ENCODE peak calls at places on chromosome 9, in five cellular contexts. One of them, this sample, is unnamed.
A peak's percentile ranks its signal among the peaks of the same experiment; 100 is the strongest.

GRCh38 chr9:138025417-138025816 is 147.8 kb downstream of the CACNA1B start:
- DNase-seq in fibroblast of the aortic adventitia: no peak
- DNase-seq in breast epithelium: peak; percentile 24
- DNase-seq in testis: peak; percentile 10
- DNase-seq in B cell: no peak
- DNase-seq in this sample: no peak

GRCh38 chr9:114216081-114216480 is 60.7 kb downstream of the COL27A1 start:
- DNase-seq in testis: peak; percentile 87
- DNase-seq in breast epithelium: peak; percentile 77
- DNase-seq in fibroblast of the aortic adventitia: peak; percentile 66
- DNase-seq in B cell: no peak
- DNase-seq in this sample: no peak

GRCh38 chr9:91546574-91546973 is 122.9 kb upstream of the NFIL3 start:
- DNase-seq in fibroblast of the aortic adventitia: peak; percentile 53
- DNase-seq in breast epithelium: no peak
- DNase-seq in testis: no peak
- DNase-seq in B cell: no peak
- DNase-seq in this sample: no peak

GRCh38 chr9:129656795-129657390 is 8.6 kb upstream of the PRRX2 start:
- DNase-seq in fibroblast of the aortic adventitia: no peak
- DNase-seq in breast epithelium: no peak
- DNase-seq in B cell: no peak
- DNase-seq in testis: no peak
- DNase-seq in this sample: no peak

GRCh38 chr9:136545065-136545965 is 533 bp downstream of the NOTCH1 start:
- DNase-seq in B cell: peak; percentile 72
- DNase-seq in breast epithelium: no peak
- DNase-seq in fibroblast of the aortic adventitia: no peak
- DNase-seq in testis: no peak
- DNase-seq in this sample: no peak

GRCh38 chr9:124551472-124552339 is 44.5 kb upstream of the NR5A1 start:
- DNase-seq in breast epithelium: no peak
- DNase-seq in fibroblast of the aortic adventitia: peak; percentile 56
- DNase-seq in testis: peak; percentile 67
- DNase-seq in B cell: no peak
- DNase-seq in this sample: no peak

GRCh38 chr9:93567271-93567959 is 9.0 kb upstream of the PHF2 start:
- DNase-seq in breast epithelium: no peak
- DNase-seq in fibroblast of the aortic adventitia: peak; percentile 17
- DNase-seq in B cell: no peak
- DNase-seq in testis: peak; percentile 32
- DNase-seq in this sample: no peak

GRCh38 chr9:757246-757881 is 84.1 kb upstream of the DMRT1 start:
- DNase-seq in breast epithelium: no peak
- DNase-seq in fibroblast of the aortic adventitia: peak; percentile 69
- DNase-seq in B cell: peak; percentile 7
- DNase-seq in testis: peak; percentile 57
- DNase-seq in this sample: no peak

GRCh38 chr9:79912641-79913040 is 340.9 kb downstream of the TLE4 start:
- DNase-seq in fibroblast of the aortic adventitia: peak; percentile 38
- DNase-seq in B cell: no peak
- DNase-seq in testis: no peak
- DNase-seq in breast epithelium: no peak
- DNase-seq in this sample: no peak

GRCh38 chr9:70537084-70537483 is 122.6 kb upstream of the KLF9 start:
- DNase-seq in breast epithelium: no peak
- DNase-seq in testis: no peak
- DNase-seq in B cell: no peak
- DNase-seq in fibroblast of the aortic adventitia: no peak
- DNase-seq in this sample: no peak

GRCh38 chr9:131578778-131579504 is 33.6 kb downstream of the PRRT1B start:
- DNase-seq in testis: peak; percentile 34
- DNase-seq in B cell: peak; percentile 82
- DNase-seq in breast epithelium: no peak
- DNase-seq in fibroblast of the aortic adventitia: no peak
- DNase-seq in this sample: no peak

GRCh38 chr9:124345063-124345462 is 70.2 kb downstream of the PSMB7 start:
- DNase-seq in breast epithelium: no peak
- DNase-seq in B cell: no peak
- DNase-seq in fibroblast of the aortic adventitia: no peak
- DNase-seq in testis: no peak
- DNase-seq in this sample: no peak

GRCh38 chr9:125591888-125592287 is 115.1 kb downstream of the MAPKAP1 start:
- DNase-seq in testis: no peak
- DNase-seq in breast epithelium: no peak
- DNase-seq in fibroblast of the aortic adventitia: no peak
- DNase-seq in B cell: no peak
- DNase-seq in this sample: no peak

GRCh38 chr9:132858756-132859155 is 19.3 kb downstream of the AK8 start:
- DNase-seq in B cell: no peak
- DNase-seq in breast epithelium: no peak
- DNase-seq in testis: no peak
- DNase-seq in fibroblast of the aortic adventitia: no peak
- DNase-seq in this sample: no peak

GRCh38 chr9:84412654-84413053 is 72.1 kb upstream of the SLC28A3 start:
- DNase-seq in testis: no peak
- DNase-seq in breast epithelium: no peak
- DNase-seq in fibroblast of the aortic adventitia: no peak
- DNase-seq in B cell: no peak
- DNase-seq in this sample: no peak

GRCh38 chr9:105439428-105439827 is 8.4 kb upstream of the FSD1L start:
- DNase-seq in B cell: no peak
- DNase-seq in fibroblast of the aortic adventitia: peak; percentile 45
- DNase-seq in breast epithelium: no peak
- DNase-seq in testis: no peak
- DNase-seq in this sample: no peak

GRCh38 chr9:121878208-121878835 is 214.8 kb downstream of the TTLL11 start:
- DNase-seq in breast epithelium: no peak
- DNase-seq in testis: no peak
- DNase-seq in fibroblast of the aortic adventitia: no peak
- DNase-seq in B cell: no peak
- DNase-seq in this sample: no peak

GRCh38 chr9:115672477-115673316 is 480.9 kb upstream of the PAPPA start:
- DNase-seq in testis: no peak
- DNase-seq in breast epithelium: no peak
- DNase-seq in fibroblast of the aortic adventitia: peak; percentile 99
- DNase-seq in B cell: no peak
- DNase-seq in this sample: no peak

GRCh38 chr9:38008168-38009034 is 60.6 kb downstream of the SHB start:
- DNase-seq in B cell: peak; percentile 4
- DNase-seq in testis: no peak
- DNase-seq in fibroblast of the aortic adventitia: peak; percentile 79
- DNase-seq in breast epithelium: no peak
- DNase-seq in this sample: peak; percentile 41

GRCh38 chr9:96304230-96304629 is 2.3 kb upstream of the HSD17B3 start:
- DNase-seq in breast epithelium: no peak
- DNase-seq in testis: no peak
- DNase-seq in fibroblast of the aortic adventitia: no peak
- DNase-seq in B cell: no peak
- DNase-seq in this sample: no peak

GRCh38 chr9:116274293-116274692 is 120.7 kb downstream of the PAPPA start:
- DNase-seq in fibroblast of the aortic adventitia: peak; percentile 75
- DNase-seq in B cell: no peak
- DNase-seq in breast epithelium: no peak
- DNase-seq in testis: no peak
- DNase-seq in this sample: no peak

GRCh38 chr9:87725900-87726709 is at the start of gene CTSL:
- DNase-seq in fibroblast of the aortic adventitia: peak; percentile 90
- DNase-seq in B cell: no peak
- DNase-seq in breast epithelium: peak; percentile 83
- DNase-seq in testis: peak; percentile 97
- DNase-seq in this sample: peak; percentile 71

GRCh38 chr9:127785023-127785932 is 556 bp upstream of the CDK9 start:
- DNase-seq in fibroblast of the aortic adventitia: peak; percentile 76
- DNase-seq in testis: peak; percentile 87
- DNase-seq in B cell: peak; percentile 96
- DNase-seq in breast epithelium: peak; percentile 88
- DNase-seq in this sample: peak; percentile 60

GRCh38 chr9:28547469-28547981 is 974.2 kb upstream of the C9orf72 start:
- DNase-seq in breast epithelium: no peak
- DNase-seq in B cell: no peak
- DNase-seq in fibroblast of the aortic adventitia: no peak
- DNase-seq in testis: no peak
- DNase-seq in this sample: no peak

GRCh38 chr9:135344915-135345500 is 134.6 kb upstream of the PPP1R26 start:
- DNase-seq in fibroblast of the aortic adventitia: no peak
- DNase-seq in B cell: no peak
- DNase-seq in testis: no peak
- DNase-seq in breast epithelium: no peak
- DNase-seq in this sample: no peak

GRCh38 chr9:135344523-135344901 is 135.1 kb upstream of the PPP1R26 start:
- DNase-seq in B cell: no peak
- DNase-seq in fibroblast of the aortic adventitia: no peak
- DNase-seq in testis: no peak
- DNase-seq in breast epithelium: no peak
- DNase-seq in this sample: no peak

GRCh38 chr9:135342206-135343130 is 137.1 kb upstream of the PPP1R26 start:
- DNase-seq in testis: no peak
- DNase-seq in breast epithelium: no peak
- DNase-seq in fibroblast of the aortic adventitia: no peak
- DNase-seq in B cell: no peak
- DNase-seq in this sample: no peak

GRCh38 chr9:135343136-135343535 is 136.4 kb upstream of the PPP1R26 start:
- DNase-seq in breast epithelium: no peak
- DNase-seq in testis: no peak
- DNase-seq in B cell: no peak
- DNase-seq in fibroblast of the aortic adventitia: no peak
- DNase-seq in this sample: no peak

DNA sequence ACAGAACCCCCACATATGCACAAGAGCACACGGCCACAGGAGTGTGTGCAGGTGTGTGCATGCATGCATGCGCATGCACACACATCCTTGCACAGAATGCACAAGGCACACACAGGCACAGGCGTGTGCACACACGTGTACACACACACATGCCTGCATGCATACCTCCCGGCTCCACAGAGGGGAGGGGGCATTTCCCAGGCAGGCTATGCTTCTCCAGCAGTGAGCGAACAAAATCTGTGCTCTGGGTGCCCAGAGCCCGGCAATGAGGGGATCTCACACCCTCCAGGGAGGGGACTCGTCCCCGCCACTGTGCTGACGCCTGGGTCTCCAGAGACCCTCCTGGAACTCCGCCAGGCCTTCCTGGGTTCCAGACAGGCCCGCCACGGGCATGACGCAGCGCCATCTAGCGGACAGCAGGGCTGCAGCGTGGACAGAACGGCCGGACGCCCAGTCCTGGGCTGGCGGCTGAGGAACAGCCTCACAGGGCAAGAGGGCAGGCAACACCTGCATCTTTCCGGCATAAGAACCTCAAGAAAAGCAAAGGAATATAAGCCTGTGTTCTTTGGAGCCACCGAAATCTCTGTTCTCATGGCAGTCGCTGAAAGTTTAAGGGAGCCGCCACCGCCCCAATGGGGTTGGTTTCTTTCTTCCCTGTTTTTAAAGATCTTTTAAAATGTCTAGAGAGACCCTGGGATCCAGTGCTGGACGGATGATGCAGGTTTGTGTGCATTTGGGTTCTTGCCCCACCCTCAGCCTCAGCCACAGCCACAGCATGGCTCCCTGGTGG is 135.7 kb upstream of the PPP1R26 start:
- DNase-seq in B cell: peak; percentile 55
- DNase-seq in breast epithelium: no peak
- DNase-seq in fibroblast of the aortic adventitia: peak; percentile 16
- DNase-seq in testis: peak; percentile 67
- DNase-seq in this sample: no peak
- TF ChIP-seq CTCF in B cell: peak; percentile 76
- TF ChIP-seq CTCF in breast epithelium: peak; percentile 72
- TF ChIP-seq CTCF in fibroblast of the aortic adventitia: peak; percentile 79
- TF ChIP-seq CTCF in testis: peak; percentile 85
- TF ChIP-seq CTCF in this sample: peak; percentile 68

GRCh38 chr9:81103597-81104471 is 585.5 kb downstream of the TLE1 start:
- DNase-seq in B cell: no peak
- DNase-seq in fibroblast of the aortic adventitia: peak; percentile 10
- DNase-seq in testis: no peak
- DNase-seq in breast epithelium: no peak
- DNase-seq in this sample: no peak
- TF ChIP-seq CTCF in B cell: no peak
- TF ChIP-seq CTCF in fibroblast of the aortic adventitia: peak; percentile 62
- TF ChIP-seq CTCF in testis: peak; percentile 53
- TF ChIP-seq CTCF in breast epithelium: no peak
- TF ChIP-seq CTCF in this sample: peak; percentile 35

GRCh38 chr9:4225291-4226119 is 74.4 kb downstream of the GLIS3 start:
- DNase-seq in testis: no peak
- DNase-seq in B cell: no peak
- DNase-seq in breast epithelium: no peak
- DNase-seq in fibroblast of the aortic adventitia: peak; percentile 66
- DNase-seq in this sample: no peak

GRCh38 chr9:4229252-4229651 is 70.6 kb downstream of the GLIS3 start:
- DNase-seq in breast epithelium: no peak
- DNase-seq in fibroblast of the aortic adventitia: no peak
- DNase-seq in testis: no peak
- DNase-seq in B cell: no peak
- DNase-seq in this sample: no peak

GRCh38 chr9:4226331-4227250 is 73.3 kb downstream of the GLIS3 start:
- DNase-seq in testis: peak; percentile 41
- DNase-seq in B cell: no peak
- DNase-seq in breast epithelium: no peak
- DNase-seq in fibroblast of the aortic adventitia: peak; percentile 29
- DNase-seq in this sample: no peak

GRCh38 chr9:4228142-4228541 is 71.7 kb downstream of the GLIS3 start:
- DNase-seq in breast epithelium: no peak
- DNase-seq in testis: no peak
- DNase-seq in B cell: no peak
- DNase-seq in fibroblast of the aortic adventitia: no peak
- DNase-seq in this sample: no peak

GRCh38 chr9:4228606-4229005 is 71.3 kb downstream of the GLIS3 start:
- DNase-seq in fibroblast of the aortic adventitia: peak; percentile 60
- DNase-seq in breast epithelium: no peak
- DNase-seq in testis: peak; percentile 40
- DNase-seq in B cell: no peak
- DNase-seq in this sample: no peak
- TF ChIP-seq CTCF in fibroblast of the aortic adventitia: peak; percentile 78
- TF ChIP-seq CTCF in breast epithelium: peak; percentile 32
- TF ChIP-seq CTCF in testis: peak; percentile 58
- TF ChIP-seq CTCF in B cell: no peak
- TF ChIP-seq CTCF in this sample: peak; percentile 40

GRCh38 chr9:35816708-35817107 is 1.9 kb upstream of the HINT2 start:
- DNase-seq in breast epithelium: no peak
- DNase-seq in testis: no peak
- DNase-seq in fibroblast of the aortic adventitia: no peak
- DNase-seq in B cell: no peak
- DNase-seq in this sample: no peak
- TF ChIP-seq CTCF in breast epithelium: no peak
- TF ChIP-seq CTCF in testis: no peak
- TF ChIP-seq CTCF in fibroblast of the aortic adventitia: no peak
- TF ChIP-seq CTCF in B cell: no peak
- TF ChIP-seq CTCF in this sample: no peak

This sample was measured in thoracic aorta.